ENCODE peak calls at places on chromosomes 4 and X, in five cellular contexts. H is natural killer cell, P is MCF 10A, K is kidney, Y is left ventricle myocardium inferior. Q is an unnamed sample.

GRCh38 chr4:30718021-30718888 is 1.9 kb upstream of the PCDH7 start:
- DNase-seq in K (peak), P (peak), H (no peak), Y (peak), Q (peak)

GRCh38 chr4:151022586-151022985 is 7.5 kb upstream of the LRBA start:
- DNase-seq in K (no peak), Y (no peak), P (no peak), H (no peak), Q (no peak)

GRCh38 chr4:157992038-157992706 is 180.7 kb downstream of the GASK1B start:
- DNase-seq in H (no peak), K (no peak), Y (no peak), P (peak), Q (no peak)

GRCh38 chr4:6446538-6447451 is 25.6 kb downstream of the PPP2R2C start:
- DNase-seq in K (no peak), H (no peak), Y (peak), P (no peak), Q (peak)

GRCh38 chr4:40046311-40046980 is 10.2 kb upstream of the N4BP2 start:
- DNase-seq in P (peak), K (no peak), H (no peak), Y (no peak), Q (no peak)

GRCh38 chr4:47313396-47313795 is 150.1 kb downstream of the COMMD8 start:
- DNase-seq in Y (no peak), K (no peak), H (no peak), P (no peak), Q (no peak)

GRCh38 chr4:96912731-96913130 is 1072.8 kb downstream of the PDHA2 start:
- DNase-seq in H (no peak), K (no peak), P (no peak), Y (no peak), Q (no peak)

GRCh38 chr4:98284640-98285046 is 23.5 kb downstream of the RAP1GDS1 start:
- DNase-seq in P (peak), Y (no peak), H (no peak), K (no peak), Q (no peak)

GRCh38 chr4:90845777-90846176 is 718.6 kb downstream of the CCSER1 start:
- DNase-seq in P (peak), K (no peak), Y (no peak), H (no peak), Q (no peak)

GRCh38 chr4:112748352-112748900 is 111.5 kb downstream of the LARP7 start:
- DNase-seq in K (no peak), H (no peak), P (no peak), Y (no peak), Q (no peak)

GRCh38 chrX:96692911-96693310 is 8.3 kb downstream of the DIAPH2 start:
- DNase-seq in Y (no peak), P (no peak), K (no peak), H (no peak), Q (no peak)

GRCh38 chrX:11741574-11741973 is 16.5 kb upstream of the MSL3 start:
- DNase-seq in Y (no peak), H (no peak), P (no peak), K (no peak), Q (no peak)

GRCh38 chr4:151568966-151569365 is 160.0 kb downstream of the FHIP1A start:
- DNase-seq in K (no peak), H (no peak), Y (no peak), P (no peak), Q (no peak)

GRCh38 chr4:186719925-186720694 is 3.5 kb downstream of the FAT1 start:
- DNase-seq in P (peak), H (no peak), Y (no peak), K (no peak), Q (no peak)
- TF ChIP-seq CTCF in P (peak), H (no peak), Y (peak), K (peak), Q (peak)

DNA sequence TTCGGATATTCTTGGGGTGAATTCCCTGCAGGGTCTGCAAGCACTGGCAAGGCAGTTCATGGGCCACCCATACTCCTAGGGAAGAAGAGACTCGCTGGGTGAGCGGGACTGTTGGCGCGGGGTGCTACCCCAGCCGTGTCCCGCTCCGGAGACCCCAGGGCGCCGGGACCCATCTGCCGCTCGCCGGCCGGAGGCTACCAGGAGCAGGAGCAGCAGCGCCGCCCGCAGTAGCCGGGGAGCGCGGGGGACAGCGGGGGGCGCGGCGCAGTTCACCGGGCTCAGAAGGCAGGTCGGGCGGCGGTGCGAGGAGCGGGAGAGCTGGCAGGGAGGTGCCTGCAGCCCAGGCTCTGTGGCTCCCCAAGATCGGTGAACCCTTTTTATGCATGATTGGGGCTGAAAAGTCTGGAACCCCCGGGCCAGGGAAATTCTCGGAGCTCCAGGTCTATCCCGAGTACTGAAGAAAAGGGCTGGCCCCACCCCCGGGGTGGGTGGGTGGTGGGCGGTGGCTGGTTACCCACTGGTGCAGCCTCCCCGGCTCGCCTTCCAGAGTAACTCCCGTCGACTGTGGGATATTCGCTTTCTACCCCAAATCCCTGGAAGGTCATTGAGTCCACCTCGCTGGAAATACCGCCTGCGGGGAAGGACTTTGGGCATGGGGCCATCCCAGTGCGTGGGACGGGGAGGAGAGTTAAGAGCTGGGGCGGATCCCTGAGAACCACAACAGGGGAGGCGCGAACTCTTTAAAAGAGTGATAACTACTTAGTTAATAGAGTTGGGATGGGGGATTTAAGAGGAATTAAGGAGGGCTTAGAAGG is 37.6 kb downstream of the PF4 start:
- DNase-seq in Y (peak), K (peak), P (peak), H (no peak), Q (peak)
- TF ChIP-seq CTCF in Y (no peak), K (no peak), P (no peak), H (no peak), Q (no peak)

GRCh38 chrX:8049827-8050226 is 121.2 kb downstream of the VCX2 start:
- DNase-seq in P (peak), H (no peak), K (no peak), Y (no peak), Q (peak)
- TF ChIP-seq CTCF in P (no peak), H (no peak), K (no peak), Y (no peak), Q (no peak)

GRCh38 chrX:70954871-70955270 is 24.0 kb upstream of the SLC7A3 start:
- DNase-seq in K (no peak), Y (no peak), H (no peak), P (no peak), Q (no peak)

GRCh38 chrX:70960728-70961127 is 29.8 kb upstream of the SLC7A3 start:
- DNase-seq in P (peak), Y (no peak), K (no peak), H (no peak), Q (no peak)
- TF ChIP-seq CTCF in P (peak), Y (no peak), K (peak), H (no peak), Q (no peak)

DNA sequence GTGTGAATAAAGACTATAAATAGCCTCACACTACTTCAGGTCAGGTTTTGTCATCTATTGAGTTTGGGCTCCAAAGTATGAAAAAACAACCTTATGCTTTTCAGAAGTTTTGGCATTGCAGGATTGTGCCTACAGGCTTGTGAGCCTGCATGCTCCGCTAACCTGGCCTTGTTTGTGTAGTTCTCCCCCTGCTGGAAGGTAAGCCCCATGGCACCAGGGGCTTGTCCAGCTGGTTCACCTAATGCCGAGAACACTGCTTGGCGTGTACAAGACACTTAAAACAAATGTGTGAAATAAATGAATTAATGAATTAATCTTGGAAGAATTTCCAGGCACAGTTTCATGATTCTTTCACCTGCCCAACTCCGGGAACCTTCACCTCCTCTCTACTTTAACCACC is 1.8 kb upstream of the HSD17B10 start:
- DNase-seq in K (peak), Y (peak), H (peak), P (peak), Q (peak)
- TF ChIP-seq CTCF in K (peak), Y (peak), H (peak), P (peak), Q (peak)

GRCh38 chr4:3765271-3766206 is 646 bp upstream of the ADRA2C start:
- DNase-seq in H (no peak), Y (peak), P (peak), K (no peak), Q (peak)
- TF ChIP-seq CTCF in H (no peak), Y (peak), P (peak), K (peak), Q (no peak)

Q was measured in heart right ventricle.